ENCODE peak calls at places on chromosomes 12 and 14, in nine cellular contexts. G is GM10248; O is hypothalamus; U is GM20000; T is CD8-positive, alpha-beta memory T cell; P is T-helper 2 cell; K is psoas muscle; Q is LoVo; D is fibroblast of lung. A is an unnamed sample.

GRCh38 chr14:24674204-24674970 is 40.4 kb upstream of the GZMB start:
- DNase-seq in G (peak), O (no peak), U (no peak), T (peak), P (no peak), K (no peak), Q (no peak), D (no peak), A (peak)

GRCh38 chr14:21999400-21999799 is 325.8 kb upstream of the OR4E1 start:
- DNase-seq in G (no peak), O (no peak), U (no peak), T (no peak), P (no peak), K (no peak), Q (no peak), D (no peak), A (no peak)

GRCh38 chr14:37988472-37988871 is 219.2 kb upstream of the SSTR1 start:
- DNase-seq in G (no peak), O (no peak), U (no peak), T (no peak), P (no peak), K (no peak), Q (no peak), D (no peak), A (no peak)

GRCh38 chr12:104456950-104457745 is 400 bp downstream of the CHST11 start:
- DNase-seq in G (peak), O (peak), U (peak), T (peak), P (peak), K (peak), Q (no peak), D (peak), A (peak)

GRCh38 chr14:55624913-55625312 is 44.9 kb downstream of the KTN1 start:
- DNase-seq in G (no peak), O (no peak), U (no peak), T (no peak), P (no peak), K (no peak), Q (no peak), D (no peak), A (no peak)

GRCh38 chr12:49587174-49587908 is 18.1 kb downstream of the FAM186B start:
- DNase-seq in G (no peak), O (no peak), U (no peak), T (no peak), P (no peak), K (no peak), Q (no peak), D (no peak), A (no peak)

GRCh38 chr12:109625131-109625559 is 51.6 kb downstream of the MVK start:
- DNase-seq in G (no peak), O (peak), U (no peak), T (no peak), P (no peak), K (peak), Q (peak), D (no peak), A (no peak)

GRCh38 chr14:105350450-105351244 is 36.1 kb downstream of the PACS2 start:
- DNase-seq in G (no peak), O (no peak), U (no peak), T (no peak), P (no peak), K (no peak), Q (no peak), D (no peak), A (no peak)

GRCh38 chr12:121240484-121241202 is 30.7 kb downstream of the P2RX4 start:
- DNase-seq in G (peak), O (peak), U (peak), T (peak), P (peak), K (peak), Q (no peak), D (peak), A (peak)

GRCh38 chr12:75509621-75510020 is 1.8 kb downstream of the KRR1 start:
- DNase-seq in G (no peak), O (no peak), U (no peak), T (no peak), P (no peak), K (no peak), Q (no peak), D (no peak), A (no peak)

GRCh38 chr12:6548556-6549378 is 7.1 kb downstream of the IFFO1 start:
- DNase-seq in G (no peak), O (no peak), U (no peak), T (no peak), P (no peak), K (peak), Q (no peak), D (peak), A (no peak)

GRCh38 chr14:44316647-44317432 is 190.2 kb downstream of the FSCB start:
- DNase-seq in G (no peak), O (no peak), U (no peak), T (no peak), P (no peak), K (no peak), Q (peak), D (peak), A (no peak)

GRCh38 chr14:38208825-38209562 is 1.3 kb downstream of the SSTR1 start:
- DNase-seq in G (no peak), O (peak), U (no peak), T (no peak), P (no peak), K (peak), Q (peak), D (peak), A (no peak)

GRCh38 chr14:50062438-50063039 is 53.8 kb downstream of the VCPKMT start:
- DNase-seq in G (peak), O (no peak), U (peak), T (peak), P (peak), K (no peak), Q (peak), D (peak), A (peak)

GRCh38 chr12:124786065-124786964 is 77.3 kb downstream of the SCARB1 start:
- DNase-seq in G (no peak), O (peak), U (no peak), T (no peak), P (no peak), K (peak), Q (no peak), D (peak), A (no peak)

GRCh38 chr12:40921563-40922163 is 229.4 kb downstream of the CNTN1 start:
- DNase-seq in G (no peak), O (no peak), U (peak), T (no peak), P (no peak), K (no peak), Q (peak), D (peak), A (no peak)

GRCh38 chr12:19964549-19964948 is 403.8 kb upstream of the PDE3A start:
- DNase-seq in G (no peak), O (no peak), U (no peak), T (no peak), P (no peak), K (no peak), Q (no peak), D (no peak), A (no peak)

GRCh38 chr12:11730299-11731041 is 81.0 kb downstream of the ETV6 start:
- DNase-seq in G (peak), O (no peak), U (no peak), T (no peak), P (no peak), K (no peak), Q (peak), D (no peak), A (no peak)

GRCh38 chr12:121404734-121405133 is 4.8 kb downstream of the RNF34 start:
- DNase-seq in G (no peak), O (no peak), U (no peak), T (no peak), P (no peak), K (no peak), Q (no peak), D (peak), A (no peak)

GRCh38 chr12:22657538-22657937 is 32.6 kb downstream of the ETNK1 start:
- DNase-seq in G (no peak), O (no peak), U (no peak), T (no peak), P (no peak), K (no peak), Q (no peak), D (peak), A (no peak)

GRCh38 chr14:60189923-60190840 is 25.0 kb upstream of the DHRS7 start:
- DNase-seq in G (no peak), O (no peak), U (no peak), T (no peak), P (no peak), K (no peak), Q (no peak), D (peak), A (no peak)

GRCh38 chr12:11171145-11171952 is at the start of gene SMIM10L1:
- DNase-seq in G (peak), O (peak), U (peak), T (peak), P (peak), K (peak), Q (peak), D (peak), A (peak)

GRCh38 chr14:56145965-56146364 is 27.8 kb downstream of the PELI2 start:
- DNase-seq in G (no peak), O (no peak), U (no peak), T (no peak), P (no peak), K (no peak), Q (no peak), D (peak), A (no peak)

GRCh38 chr14:100424504-100425453 is 101.6 kb downstream of the SLC25A47 start:
- DNase-seq in G (no peak), O (no peak), U (no peak), T (no peak), P (no peak), K (no peak), Q (peak), D (no peak), A (no peak)

GRCh38 chr12:65152586-65152985 is 16.8 kb upstream of the LEMD3 start:
- DNase-seq in G (no peak), O (no peak), U (no peak), T (no peak), P (no peak), K (no peak), Q (no peak), D (peak), A (no peak)

GRCh38 chr12:70692681-70693288 is 55.6 kb upstream of the PTPRB start:
- DNase-seq in G (no peak), O (no peak), U (no peak), T (no peak), P (no peak), K (no peak), Q (no peak), D (peak), A (no peak)

GRCh38 chr12:69117566-69118266 is 121.7 kb upstream of the CPSF6 start:
- DNase-seq in G (no peak), O (no peak), U (no peak), T (no peak), P (no peak), K (no peak), Q (no peak), D (no peak), A (no peak)